ENCODE peak calls at places on chromosomes 11 and 22, in eight cellular contexts. L, Y, Q, I, O, U, J and F are unnamed samples.

GRCh38 chr11:5941951-5942350 is at the start of gene OR56A3:
- DNase-seq in J (no peak), Q (no peak), Y (no peak), L (no peak), I (no peak), U (no peak), O (no peak), F (no peak)

GRCh38 chr11:62875698-62876483 is 4.8 kb upstream of the SLC3A2 start:
- DNase-seq in O (no peak), U (no peak), I (no peak), J (no peak), Q (peak), Y (no peak), L (no peak), F (no peak)

GRCh38 chr11:19920982-19921381 is 208.3 kb downstream of the NAV2 start:
- DNase-seq in I (no peak), J (no peak), Y (no peak), U (no peak), L (no peak), Q (no peak), O (no peak), F (no peak)

GRCh38 chr11:76640540-76640939 is 30.0 kb downstream of the LRRC32 start:
- DNase-seq in Y (no peak), L (no peak), I (no peak), Q (no peak), O (no peak), J (no peak), U (no peak), F (no peak)

GRCh38 chr11:41404109-41404508 is 55.3 kb downstream of the LRRC4C start:
- DNase-seq in I (no peak), U (no peak), Q (no peak), Y (no peak), J (no peak), L (no peak), O (no peak), F (no peak)

GRCh38 chr22:48396785-48397530 is 1430.7 kb downstream of the BRD1 start:
- DNase-seq in L (no peak), I (no peak), O (no peak), U (no peak), Y (no peak), J (no peak), Q (no peak), F (no peak)

GRCh38 chr11:957201-957920 is 31.7 kb downstream of the AP2A2 start:
- DNase-seq in Y (no peak), L (no peak), I (no peak), Q (no peak), J (peak), O (no peak), U (no peak), F (no peak)

GRCh38 chr22:41757507-41757906 is 43.0 kb upstream of the CCDC134 start:
- DNase-seq in I (no peak), J (peak), Q (no peak), O (no peak), L (no peak), U (no peak), Y (no peak), F (no peak)

GRCh38 chr11:86103808-86104207 is 34.9 kb upstream of the PICALM start:
- DNase-seq in I (no peak), L (no peak), Q (no peak), Y (no peak), O (no peak), J (no peak), U (no peak), F (no peak)